ENCODE peak calls at places on chromosome 6, in seven cellular contexts. S, T, O, U, X, F and K are unnamed samples.

GRCh38 chr6:138647006-138647405 is 126.6 kb upstream of the CCDC28A start:
- DNase-seq in S (no peak), U (no peak), X (no peak), T (no peak), F (peak; percentile 76), O (no peak), K (no peak)

GRCh38 chr6:166361080-166361429 is 18.7 kb upstream of the SFT2D1 start:
- DNase-seq in S (no peak), U (no peak), O (no peak), X (no peak), T (no peak), F (peak; percentile 28), K (no peak)

GRCh38 chr6:138677538-138677937 is 96.0 kb upstream of the CCDC28A start:
- DNase-seq in F (no peak), X (no peak), S (no peak), T (no peak), O (no peak), U (no peak), K (no peak)

GRCh38 chr6:107585815-107586435 is 96.0 kb downstream of the SOBP start:
- DNase-seq in S (no peak), F (no peak), O (no peak), T (peak; percentile 25), U (no peak), X (no peak), K (no peak)

GRCh38 chr6:135722679-135723078 is 128.8 kb upstream of the PDE7B start:
- DNase-seq in U (no peak), X (no peak), F (peak; percentile 90), S (no peak), O (no peak), T (no peak), K (no peak)

GRCh38 chr6:130435181-130435580 is 69.4 kb downstream of the TMEM200A start:
- DNase-seq in F (no peak), U (no peak), T (no peak), O (no peak), X (no peak), S (no peak), K (no peak)

GRCh38 chr6:40810176-40810575 is 223.0 kb upstream of the LRFN2 start:
- DNase-seq in O (no peak), S (no peak), X (no peak), F (no peak), T (no peak), U (peak; percentile 14), K (no peak)

GRCh38 chr6:90319979-90320667 is 23.5 kb upstream of the BACH2 start:
- DNase-seq in U (no peak), X (no peak), F (no peak), S (no peak), T (no peak), O (no peak), K (no peak)

GRCh38 chr6:20029979-20030378 is 182.3 kb downstream of the MBOAT1 start:
- DNase-seq in S (no peak), F (no peak), X (no peak), O (no peak), T (no peak), U (no peak), K (no peak)

GRCh38 chr6:12150812-12151432 is 138.8 kb downstream of the HIVEP1 start:
- DNase-seq in F (no peak), S (no peak), U (peak; percentile 85), O (no peak), T (peak; percentile 34), X (no peak), K (no peak)

GRCh38 chr6:42217165-42217522 is 517 bp downstream of the MRPS10 start:
- DNase-seq in X (no peak), T (no peak), F (no peak), U (no peak), S (no peak), O (no peak), K (no peak)

GRCh38 chr6:68632620-68633195 is 2.4 kb upstream of the ADGRB3 start:
- DNase-seq in X (no peak), O (no peak), U (no peak), T (no peak), S (no peak), F (no peak), K (no peak)